ENCODE peak calls at places on chromosomes 12 and 14, in ten cellular contexts. K, Y, H, X, W, E, D, I, R and L are unnamed samples.

GRCh38 chr12:14260011-14260993 is 105.2 kb upstream of the ATF7IP start:
- DNase-seq in K (no peak), Y (peak; percentile 78), H (no peak), X (peak; percentile 94), W (peak; percentile 98), E (peak; percentile 95), D (peak; percentile 97), I (peak; percentile 92), R (peak; percentile 92), L (peak; percentile 66)

GRCh38 chr12:113196996-113197395 is 11.5 kb downstream of the RITA1 start:
- DNase-seq in K (peak; percentile 89), Y (peak; percentile 88), H (peak; percentile 67), X (peak; percentile 53), W (peak; percentile 91), E (peak; percentile 77), D (peak; percentile 57), I (peak; percentile 85), R (peak; percentile 88), L (no peak)

GRCh38 chr12:85441740-85442139 is 161.7 kb downstream of the ALX1 start:
- DNase-seq in K (no peak), Y (peak; percentile 33), H (no peak), X (peak; percentile 25), W (no peak), E (peak; percentile 25), D (no peak), I (peak; percentile 10), R (peak; percentile 26), L (no peak)

GRCh38 chr14:51053157-51053556 is 41.7 kb downstream of the TRIM9 start:
- DNase-seq in K (no peak), Y (peak; percentile 33), H (no peak), X (no peak), W (no peak), E (no peak), D (no peak), I (no peak), R (no peak), L (no peak)

GRCh38 chr12:65663097-65663496 is 161.2 kb upstream of the HMGA2 start:
- DNase-seq in K (no peak), Y (no peak), H (no peak), X (no peak), W (no peak), E (no peak), D (no peak), I (no peak), R (no peak), L (no peak)

GRCh38 chr12:123058471-123058870 is 78.0 kb downstream of the ARL6IP4 start:
- DNase-seq in K (no peak), Y (no peak), H (no peak), X (no peak), W (no peak), E (no peak), D (no peak), I (no peak), R (no peak), L (no peak)

GRCh38 chr12:64097346-64098105 is 124.6 kb downstream of the KICS2 start:
- DNase-seq in K (no peak), Y (no peak), H (no peak), X (no peak), W (no peak), E (no peak), D (no peak), I (no peak), R (peak; percentile 41), L (no peak)

GRCh38 chr12:17976202-17976601 is 113.8 kb downstream of the RERGL start:
- DNase-seq in K (no peak), Y (peak; percentile 50), H (no peak), X (peak; percentile 6), W (peak; percentile 89), E (peak; percentile 22), D (peak; percentile 65), I (no peak), R (peak; percentile 38), L (no peak)

GRCh38 chr14:24141030-24141880 is at the start of gene EMC9:
- DNase-seq in K (peak; percentile 95), Y (peak; percentile 99), H (peak; percentile 86), X (peak; percentile 99), W (peak; percentile 100), E (peak; percentile 100), D (peak; percentile 100), I (peak; percentile 100), R (peak; percentile 99), L (peak; percentile 99)
- TF ChIP-seq CTCF in K (no peak), Y (no peak), H (no peak), X (peak; percentile 59), W (peak; percentile 70), E (peak; percentile 65), D (no peak), I (peak; percentile 37), R (peak; percentile 55), L (peak; percentile 38)

GRCh38 chr14:61280526-61281185 is 482 bp downstream of the TMEM30B start:
- DNase-seq in K (peak; percentile 65), Y (peak; percentile 84), H (no peak), X (peak; percentile 78), W (peak; percentile 85), E (peak; percentile 25), D (peak; percentile 56), I (peak; percentile 10), R (peak; percentile 29), L (peak; percentile 57)
- TF ChIP-seq CTCF in K (peak; percentile 13), Y (peak; percentile 89), H (peak; percentile 72), X (peak; percentile 71), W (peak; percentile 69), E (peak; percentile 42), D (no peak), I (peak; percentile 3), R (no peak), L (peak; percentile 71)

GRCh38 chr14:57921377-57921776 is 55.5 kb upstream of the SLC35F4 start:
- DNase-seq in K (no peak), Y (no peak), H (no peak), X (no peak), W (no peak), E (no peak), D (no peak), I (no peak), R (no peak), L (no peak)

GRCh38 chr14:57918791-57919190 is 52.9 kb upstream of the SLC35F4 start:
- DNase-seq in K (no peak), Y (no peak), H (no peak), X (peak; percentile 26), W (no peak), E (no peak), D (no peak), I (no peak), R (no peak), L (no peak)
- TF ChIP-seq CTCF in K (no peak), Y (no peak), H (no peak), X (no peak), W (no peak), E (no peak), D (no peak), I (no peak), R (no peak), L (no peak)

GRCh38 chr12:117339104-117339503 is 22.3 kb downstream of the NOS1 start:
- DNase-seq in K (no peak), Y (peak; percentile 18), H (no peak), X (no peak), W (no peak), E (no peak), D (no peak), I (no peak), R (no peak), L (no peak)

GRCh38 chr12:117334098-117334497 is 27.3 kb downstream of the NOS1 start:
- DNase-seq in K (no peak), Y (no peak), H (no peak), X (no peak), W (no peak), E (no peak), D (no peak), I (no peak), R (no peak), L (no peak)

GRCh38 chr12:117333331-117334000 is 28.0 kb downstream of the NOS1 start:
- DNase-seq in K (no peak), Y (no peak), H (no peak), X (no peak), W (no peak), E (no peak), D (no peak), I (no peak), R (no peak), L (no peak)

GRCh38 chr12:117331691-117332090 is 29.7 kb downstream of the NOS1 start:
- DNase-seq in K (no peak), Y (peak; percentile 77), H (no peak), X (peak; percentile 30), W (no peak), E (no peak), D (no peak), I (no peak), R (no peak), L (no peak)

GRCh38 chr12:117334855-117335587 is 26.4 kb downstream of the NOS1 start:
- DNase-seq in K (no peak), Y (peak; percentile 43), H (no peak), X (no peak), W (no peak), E (no peak), D (no peak), I (no peak), R (no peak), L (no peak)
- TF ChIP-seq CTCF in K (no peak), Y (no peak), H (no peak), X (no peak), W (no peak), E (no peak), D (no peak), I (no peak), R (no peak), L (no peak)

GRCh38 chr14:63493246-63493645 is 49.9 kb downstream of the PPP2R5E start:
- DNase-seq in K (no peak), Y (peak; percentile 41), H (no peak), X (peak; percentile 44), W (peak; percentile 67), E (no peak), D (no peak), I (no peak), R (peak; percentile 27), L (no peak)
- TF ChIP-seq CTCF in K (no peak), Y (peak; percentile 45), H (peak; percentile 45), X (peak; percentile 50), W (peak; percentile 49), E (peak; percentile 48), D (no peak), I (peak; percentile 24), R (no peak), L (no peak)

GRCh38 chr14:20989787-20990600 is at the start of gene METTL17:
- DNase-seq in K (peak; percentile 87), Y (peak; percentile 98), H (peak; percentile 88), X (peak; percentile 96), W (peak; percentile 96), E (peak; percentile 97), D (peak; percentile 82), I (peak; percentile 98), R (peak; percentile 98), L (peak; percentile 67)
- TF ChIP-seq CTCF in K (no peak), Y (no peak), H (peak; percentile 36), X (peak; percentile 60), W (peak; percentile 77), E (peak; percentile 68), D (no peak), I (peak; percentile 56), R (peak; percentile 41), L (peak; percentile 49)

GRCh38 chr14:106187176-106187670 is 660.8 kb downstream of the TMEM121 start:
- DNase-seq in K (no peak), Y (no peak), H (no peak), X (no peak), W (no peak), E (no peak), D (no peak), I (no peak), R (no peak), L (no peak)

DNA sequence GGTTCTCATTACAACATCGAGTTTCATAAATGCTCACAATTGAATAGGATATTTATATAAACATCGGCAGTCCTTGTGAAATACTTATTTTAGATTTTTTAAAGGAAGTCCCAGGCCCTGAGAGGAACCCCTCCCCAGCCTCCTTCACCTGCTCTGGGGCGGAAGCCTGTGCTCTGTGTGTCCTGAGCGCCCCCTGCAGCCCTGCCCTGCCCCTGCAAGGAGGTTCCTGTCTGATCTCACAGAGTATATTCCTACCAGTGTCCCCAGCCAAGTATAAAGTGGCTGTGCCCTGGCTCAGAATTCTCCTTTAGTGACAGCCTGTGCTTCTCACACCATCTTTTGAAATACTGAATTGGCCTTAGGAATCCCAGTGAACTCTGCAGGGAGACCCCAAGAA is 659.5 kb downstream of the TMEM121 start:
- DNase-seq in K (no peak), Y (no peak), H (no peak), X (no peak), W (no peak), E (no peak), D (no peak), I (no peak), R (no peak), L (no peak)
- TF ChIP-seq CTCF in K (peak; percentile 44), Y (no peak), H (peak; percentile 36), X (no peak), W (no peak), E (no peak), D (no peak), I (no peak), R (no peak), L (no peak)